ENCODE peak calls at places on chromosome 18, in six cellular contexts. O is transverse colon, U is astrocyte, X is breast epithelium, Y is RWPE2, B is adrenal gland. C is an unnamed sample.

GRCh38 chr18:58207520-58208152 is 163.6 kb downstream of the NEDD4L start:
- DNase-seq in Y (no peak), O (no peak), X (no peak), U (no peak), B (no peak), C (no peak)

GRCh38 chr18:13220326-13220991 is 1.9 kb downstream of the LDLRAD4 start:
- DNase-seq in X (no peak), B (peak; percentile 28), O (peak; percentile 55), U (peak; percentile 49), Y (no peak), C (no peak)

GRCh38 chr18:55515946-55516710 is 71.9 kb downstream of the TCF4 start:
- DNase-seq in U (peak; percentile 95), O (no peak), Y (no peak), X (no peak), B (no peak), C (no peak)

GRCh38 chr18:49890041-49890440 is 76.7 kb upstream of the ACAA2 start:
- DNase-seq in O (no peak), X (no peak), B (no peak), Y (no peak), U (no peak), C (no peak)

GRCh38 chr18:10935588-10935987 is 213.8 kb downstream of the PIEZO2 start:
- DNase-seq in O (no peak), Y (no peak), B (no peak), U (no peak), X (no peak), C (no peak)

GRCh38 chr18:27713037-27713726 is 463.7 kb downstream of the CDH2 start:
- DNase-seq in U (no peak), Y (no peak), O (no peak), X (no peak), B (no peak), C (no peak)

GRCh38 chr18:69401475-69402218 is 959 bp downstream of the DOK6 start:
- DNase-seq in B (no peak), O (no peak), X (no peak), Y (peak; percentile 29), U (peak; percentile 20), C (no peak)

GRCh38 chr18:3655637-3656050 is 205.7 kb downstream of the TGIF1 start:
- DNase-seq in X (no peak), U (no peak), B (no peak), O (no peak), Y (no peak), C (no peak)

GRCh38 chr18:28175930-28176673 is 828 bp downstream of the CDH2 start:
- DNase-seq in B (peak; percentile 35), U (no peak), Y (no peak), X (no peak), O (no peak), C (no peak)

GRCh38 chr18:63063171-63063570 is 256.4 kb downstream of the BCL2 start:
- DNase-seq in O (no peak), Y (no peak), B (no peak), U (peak; percentile 40), X (no peak), C (no peak)

GRCh38 chr18:12281861-12282260 is 26.2 kb upstream of the TUBB6 start:
- DNase-seq in U (no peak), Y (no peak), O (no peak), X (no peak), B (no peak), C (no peak)

GRCh38 chr18:62737474-62737873 is 22.1 kb downstream of the PHLPP1 start:
- DNase-seq in B (no peak), U (no peak), Y (no peak), O (no peak), X (no peak), C (no peak)

GRCh38 chr18:51279367-51279984 is 82.0 kb upstream of the MEX3C start:
- DNase-seq in O (no peak), B (peak; percentile 42), X (no peak), U (no peak), Y (no peak), C (no peak)
- TF ChIP-seq CTCF in O (no peak), B (no peak), X (no peak), U (no peak), Y (no peak), C (no peak)

DNA sequence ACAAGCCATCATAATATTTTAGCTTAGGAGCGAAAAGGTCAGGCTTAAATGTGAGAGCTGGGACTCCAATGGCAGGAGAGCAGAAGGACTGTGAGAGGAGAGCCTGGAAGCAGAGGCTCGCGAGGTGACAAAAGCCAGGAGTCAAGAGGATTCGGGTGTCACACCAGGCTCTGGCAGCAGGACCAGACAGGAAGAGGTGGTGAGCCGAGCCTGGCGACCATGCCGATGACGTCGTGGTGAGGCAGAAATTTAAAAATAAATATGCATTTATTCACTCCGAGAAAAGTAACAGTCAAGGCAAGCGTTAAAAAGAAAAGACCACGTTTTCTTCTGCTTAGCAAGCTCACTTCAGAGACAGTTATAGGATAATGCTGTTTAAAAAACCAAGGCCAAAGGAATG is 31.3 kb upstream of the ZNF236 start:
- DNase-seq in B (no peak), Y (no peak), U (peak; percentile 7), X (no peak), O (no peak), C (no peak)
- H3K4me3 ChIP-seq in B (no peak overlapping the region), Y (no peak overlapping the region), U (no peak overlapping the region), X (no peak overlapping the region), O (no peak overlapping the region), C (no peak overlapping the region)

GRCh38 chr18:23526516-23527063 is 23.3 kb downstream of the RMC1 start:
- DNase-seq in U (no peak), B (no peak), O (no peak), Y (no peak), X (no peak), C (no peak)
- H3K36me3 ChIP-seq in U (peaks cover 55% of the 10 kb centered on the region), B (no peaks in the 10 kb centered on the region), O (no peaks in the 10 kb centered on the region), Y (peaks cover 76% of the 10 kb centered on the region), X (no peaks in the 10 kb centered on the region), C (peaks cover 18% of the 10 kb centered on the region)

DNA sequence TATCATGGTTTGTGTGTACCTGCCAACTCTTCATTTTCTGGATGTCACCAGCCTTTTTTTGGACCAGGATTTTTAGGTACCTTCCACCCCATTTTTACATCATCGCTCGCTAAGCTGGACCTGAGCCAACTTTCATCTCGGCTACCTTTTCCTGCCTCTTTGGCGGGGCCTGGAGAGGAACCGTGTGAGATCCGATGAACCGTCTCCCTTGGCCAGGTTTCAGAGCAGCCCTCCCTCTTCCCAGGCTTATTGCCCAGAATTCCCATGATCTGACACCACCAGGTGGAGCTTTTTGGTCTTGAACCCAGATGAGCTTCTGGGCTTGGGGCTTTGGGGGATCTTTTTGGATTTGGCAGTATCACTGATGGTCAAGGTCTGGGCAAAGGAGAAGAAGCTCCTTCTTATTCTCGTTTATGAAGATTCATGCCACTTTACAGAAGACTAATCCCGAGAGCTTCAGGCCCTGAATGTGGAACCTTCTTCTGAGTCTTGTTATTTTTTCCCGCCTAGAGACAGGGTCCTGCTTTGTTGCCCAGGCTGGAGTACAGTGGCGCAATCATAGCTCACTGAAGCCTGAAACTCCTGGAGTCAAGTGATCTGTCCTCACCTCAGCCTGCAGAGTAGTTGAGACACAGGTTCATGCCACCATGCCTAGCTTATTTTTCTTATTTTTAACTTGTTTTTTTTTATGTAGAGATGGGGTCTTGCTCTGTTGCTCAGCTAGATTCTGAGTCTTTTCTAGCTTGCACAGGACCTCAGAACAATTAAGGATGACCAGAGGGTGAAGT is 50.4 kb downstream of the GATA6 start:
- DNase-seq in Y (no peak), O (no peak), U (no peak), B (no peak), X (no peak), C (no peak)
- TF ChIP-seq CTCF in Y (no peak), O (no peak), U (no peak), B (no peak), X (no peak), C (no peak)

GRCh38 chr18:59848002-59848401 is 51.8 kb upstream of the PMAIP1 start:
- DNase-seq in O (no peak), U (no peak), Y (no peak), B (no peak), X (no peak), C (no peak)
- H3K4me3 ChIP-seq in O (no peak overlapping the region), U (no peak overlapping the region), Y (no peak overlapping the region), B (no peak overlapping the region), X (no peak overlapping the region), C (no peak overlapping the region)

GRCh38 chr18:45645610-45646009 is 30.3 kb downstream of the SLC14A2 start:
- DNase-seq in B (no peak), O (no peak), U (no peak), X (no peak), Y (no peak), C (no peak)
- H3K36me3 ChIP-seq in B (no peaks in the 10 kb centered on the region), O (no peaks in the 10 kb centered on the region), U (no peaks in the 10 kb centered on the region), X (no peaks in the 10 kb centered on the region), Y (no peaks in the 10 kb centered on the region), C (no peaks in the 10 kb centered on the region)

GRCh38 chr18:7778181-7778580 is 211.1 kb downstream of the PTPRM start:
- DNase-seq in U (peak; percentile 64), O (no peak), X (no peak), B (peak; percentile 30), Y (no peak), C (no peak)
- TF ChIP-seq CTCF in U (no peak), O (no peak), X (no peak), B (no peak), Y (no peak), C (no peak)

DNA sequence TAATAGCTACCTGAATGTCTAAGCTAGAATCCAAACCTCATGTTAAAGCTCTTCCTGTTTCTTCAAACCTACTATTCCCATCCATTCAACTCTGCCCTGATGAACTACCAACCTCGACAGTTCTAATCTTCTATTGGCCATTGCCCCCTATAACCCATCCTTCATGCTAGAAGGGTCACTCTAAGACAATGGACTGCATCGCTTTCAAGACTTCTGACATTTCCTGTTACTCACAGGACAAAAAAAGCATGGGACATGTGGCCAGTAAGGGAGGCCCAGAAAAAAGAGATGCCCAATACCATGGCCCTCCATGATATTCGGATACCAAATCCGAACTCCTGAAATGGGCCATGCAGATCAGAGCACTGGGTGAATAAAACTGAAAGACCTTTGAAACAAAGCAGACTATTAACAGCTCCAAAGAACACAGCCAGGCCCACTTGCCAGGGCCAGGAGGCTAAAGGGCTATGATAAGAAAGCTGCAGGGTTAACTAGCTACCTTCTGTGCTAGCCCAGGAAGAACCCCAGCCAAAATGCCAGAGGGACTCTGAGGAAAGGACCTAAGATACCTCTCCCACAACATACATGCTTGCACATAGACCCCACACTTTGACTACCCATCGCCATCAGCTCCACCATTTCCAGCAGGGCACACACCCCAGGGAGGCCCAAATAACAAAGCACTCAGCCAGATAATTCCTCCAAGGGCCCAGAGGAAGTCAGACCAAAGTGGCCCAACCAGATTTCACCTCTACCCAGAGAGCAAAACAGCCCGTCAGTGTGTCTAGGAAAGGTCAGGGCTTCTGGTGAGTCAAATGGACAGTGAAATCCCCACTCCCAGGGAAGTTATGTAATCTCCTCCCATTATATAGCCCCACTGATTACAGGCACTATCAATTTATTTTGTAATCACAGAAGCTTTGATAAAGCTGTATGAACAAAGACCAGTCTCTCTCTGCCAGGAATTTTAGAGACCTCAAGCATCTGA is 4.3 kb downstream of the B4GALT6 start:
- DNase-seq in X (no peak), O (no peak), B (peak; percentile 71), U (no peak), Y (no peak), C (no peak)
- H3K4me3 ChIP-seq in X (no peak overlapping the region), O (no peak overlapping the region), B (no peak overlapping the region), U (no peak overlapping the region), Y (no peak overlapping the region), C (no peak overlapping the region)

DNA sequence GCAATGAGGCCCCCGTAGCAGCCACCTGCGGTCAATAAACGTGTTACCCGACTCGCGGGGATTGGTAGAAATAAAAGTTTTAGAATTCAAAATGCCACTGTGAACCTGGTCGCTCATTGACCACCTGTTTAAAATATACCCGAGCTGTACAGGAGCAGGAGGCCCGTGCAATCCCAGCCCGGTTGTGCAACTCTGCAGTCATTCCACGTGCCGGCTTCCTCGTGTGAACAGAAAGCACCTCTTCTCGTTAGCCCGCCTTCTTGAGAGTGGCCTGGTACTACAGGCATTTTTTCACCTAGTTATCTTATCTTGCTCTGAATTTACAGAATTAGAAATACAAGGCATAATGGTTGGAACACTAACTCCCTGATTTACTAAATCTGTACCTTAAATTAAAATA is 660.7 kb downstream of the GALR1 start:
- DNase-seq in B (no peak), X (no peak), U (no peak), O (no peak), Y (no peak), C (no peak)
- H3K36me3 ChIP-seq in B (no peaks in the 10 kb centered on the region), X (no peaks in the 10 kb centered on the region), U (no peaks in the 10 kb centered on the region), O (no peaks in the 10 kb centered on the region), Y (no peaks in the 10 kb centered on the region), C (no peaks in the 10 kb centered on the region)

C was measured in BJ.